ENCODE peak calls at places on chromosomes 16 and 17, in five cellular contexts. Z is effector memory CD4-positive, alpha-beta T cell; V is NCI-H2171 treated with DMSO at 0.1 percent for 48 hours; X is cardiac muscle cell; E is activated T-helper 1 cell treated with anti-CD3 and anti-CD28 coated beads, Interleukin-2, amount 50 U/mL, for 16 hours. L is an unnamed sample.

GRCh38 chr16:6682142-6682811 is 650.4 kb upstream of the RBFOX1 start:
- DNase-seq in Z (no peak), V (peak), X (no peak), E (no peak), L (peak)

GRCh38 chr16:68354816-68355215 is 44.0 kb downstream of the PRMT7 start:
- DNase-seq in Z (no peak), V (no peak), X (no peak), E (no peak), L (no peak)

GRCh38 chr17:10614536-10615155 is 42.5 kb downstream of the MYH3 start:
- DNase-seq in Z (no peak), V (peak), X (peak), E (no peak), L (peak)

GRCh38 chr17:75504347-75505151 is 10.8 kb downstream of the CASKIN2 start:
- DNase-seq in Z (no peak), V (no peak), X (no peak), E (no peak), L (peak)

GRCh38 chr16:86337581-86338402 is 172.5 kb upstream of the FOXF1 start:
- DNase-seq in Z (no peak), V (no peak), X (no peak), E (no peak), L (no peak)

GRCh38 chr16:84284168-84284722 is 10.4 kb upstream of the WFDC1 start:
- DNase-seq in Z (no peak), V (no peak), X (peak), E (no peak), L (no peak)

GRCh38 chr16:53282975-53283946 is 151.0 kb upstream of the RBL2 start:
- DNase-seq in Z (no peak), V (peak), X (peak), E (no peak), L (no peak)

GRCh38 chr16:3020247-3020603 is at the start of gene TNFRSF12A:
- DNase-seq in Z (peak), V (peak), X (peak), E (peak), L (peak)

GRCh38 chr16:84841787-84842300 is 22.1 kb downstream of the CRISPLD2 start:
- DNase-seq in Z (no peak), V (peak), X (no peak), E (no peak), L (no peak)

GRCh38 chr17:28338056-28338768 is 2.7 kb downstream of the TNFAIP1 start:
- DNase-seq in Z (no peak), V (no peak), X (peak), E (no peak), L (no peak)

GRCh38 chr16:86110726-86111125 is 211.8 kb downstream of the IRF8 start:
- DNase-seq in Z (no peak), V (no peak), X (no peak), E (no peak), L (no peak)

GRCh38 chr16:67667817-67668494 is 1.3 kb downstream of the C16orf86 start:
- DNase-seq in Z (peak), V (peak), X (peak), E (peak), L (peak)

GRCh38 chr16:88628512-88628974 is 9.8 kb upstream of the IL17C start:
- DNase-seq in Z (no peak), V (no peak), X (peak), E (no peak), L (no peak)

GRCh38 chr16:2243781-2244180 is 7.5 kb downstream of the DNASE1L2 start:
- DNase-seq in Z (no peak), V (no peak), X (no peak), E (no peak), L (no peak)

GRCh38 chr17:76581515-76581914 is 4.1 kb downstream of the ST6GALNAC2 start:
- DNase-seq in Z (no peak), V (peak), X (no peak), E (no peak), L (no peak)

GRCh38 chr17:27888945-27889344 is 4.2 kb downstream of the LYRM9 start:
- DNase-seq in Z (no peak), V (no peak), X (peak), E (no peak), L (no peak)

GRCh38 chr17:49598918-49599317 is 23.2 kb downstream of the NXPH3 start:
- DNase-seq in Z (no peak), V (no peak), X (no peak), E (no peak), L (no peak)

GRCh38 chr17:45143767-45144198 is 4.5 kb upstream of the HEXIM1 start:
- DNase-seq in Z (no peak), V (no peak), X (peak), E (no peak), L (no peak)

GRCh38 chr17:49522329-49522890 is 27.3 kb downstream of the NGFR start:
- DNase-seq in Z (no peak), V (no peak), X (no peak), E (no peak), L (peak)

GRCh38 chr17:36849871-36850348 is 87.4 kb upstream of the LHX1 start:
- DNase-seq in Z (no peak), V (no peak), X (peak), E (peak), L (no peak)

GRCh38 chr16:9004183-9004582 is 40.5 kb upstream of the USP7 start:
- DNase-seq in Z (no peak), V (no peak), X (no peak), E (no peak), L (no peak)

GRCh38 chr16:35391328-35391727 is 1931.9 kb downstream of the TP53TG3F start:
- DNase-seq in Z (no peak), V (peak), X (no peak), E (no peak), L (no peak)

GRCh38 chr16:57069635-57070350 is 22.6 kb upstream of the CPNE2 start:
- DNase-seq in Z (no peak), V (no peak), X (no peak), E (no peak), L (no peak)

GRCh38 chr17:41631025-41631889 is 6.9 kb upstream of the KRT17 start:
- DNase-seq in Z (no peak), V (no peak), X (no peak), E (no peak), L (no peak)

GRCh38 chr17:80124351-80124981 is 22.5 kb downstream of the EIF4A3 start:
- DNase-seq in Z (no peak), V (peak), X (peak), E (no peak), L (no peak)

GRCh38 chr17:63945851-63946439 is 13.8 kb upstream of the CD79B start:
- DNase-seq in Z (no peak), V (no peak), X (no peak), E (no peak), L (no peak)

GRCh38 chr17:8300629-8301242 is 5.5 kb upstream of the SLC25A35 start:
- DNase-seq in Z (peak), V (peak), X (peak), E (peak), L (peak)

GRCh38 chr16:68642047-68642435 is 3.1 kb upstream of the CDH3 start:
- DNase-seq in Z (no peak), V (no peak), X (no peak), E (no peak), L (no peak)

GRCh38 chr17:9890124-9890523 is 14.9 kb downstream of the RCVRN start:
- DNase-seq in Z (no peak), V (no peak), X (peak), E (no peak), L (no peak)

GRCh38 chr17:48093341-48094045 is 7.8 kb downstream of the CBX1 start:
- DNase-seq in Z (no peak), V (no peak), X (no peak), E (no peak), L (no peak)

L was measured in D721Med.